ENCODE peak calls at places on chromosome 12, in six cellular contexts. One of them, this sample, is unnamed.

GRCh38 chr12:18382486-18382885 is 121.2 kb downstream of the PIK3C2G start:
- DNase-seq in A549: no peak
- DNase-seq in left ventricle myocardium inferior: no peak
- DNase-seq in endodermal cell: no peak
- DNase-seq in fibroblast of lung: peak; percentile 30
- DNase-seq in heart left ventricle: no peak
- DNase-seq in this sample: no peak

GRCh38 chr12:104219908-104220404 is 4.4 kb downstream of the TXNRD1 start:
- DNase-seq in fibroblast of lung: peak; percentile 81
- DNase-seq in A549: peak; percentile 99
- DNase-seq in endodermal cell: no peak
- DNase-seq in left ventricle myocardium inferior: no peak
- DNase-seq in heart left ventricle: no peak
- DNase-seq in this sample: no peak

GRCh38 chr12:120457133-120457532 is 10.9 kb downstream of the GATC start:
- DNase-seq in left ventricle myocardium inferior: no peak
- DNase-seq in heart left ventricle: no peak
- DNase-seq in fibroblast of lung: no peak
- DNase-seq in A549: peak; percentile 45
- DNase-seq in endodermal cell: peak; percentile 87
- DNase-seq in this sample: no peak

GRCh38 chr12:26642361-26642760 is 190.6 kb downstream of the ITPR2 start:
- DNase-seq in left ventricle myocardium inferior: no peak
- DNase-seq in fibroblast of lung: peak; percentile 54
- DNase-seq in endodermal cell: no peak
- DNase-seq in A549: peak; percentile 42
- DNase-seq in heart left ventricle: no peak
- DNase-seq in this sample: no peak

GRCh38 chr12:62581288-62582064 is 114.8 kb downstream of the MON2 start:
- DNase-seq in left ventricle myocardium inferior: peak; percentile 26
- DNase-seq in endodermal cell: peak; percentile 58
- DNase-seq in fibroblast of lung: peak; percentile 79
- DNase-seq in A549: peak; percentile 74
- DNase-seq in heart left ventricle: peak; percentile 10
- DNase-seq in this sample: no peak

GRCh38 chr12:82529096-82529495 is 157.6 kb upstream of the TMTC2 start:
- DNase-seq in left ventricle myocardium inferior: no peak
- DNase-seq in fibroblast of lung: peak; percentile 16
- DNase-seq in heart left ventricle: no peak
- DNase-seq in endodermal cell: no peak
- DNase-seq in A549: no peak
- DNase-seq in this sample: no peak

GRCh38 chr12:69639400-69640016 is 28.8 kb upstream of the LRRC10 start:
- DNase-seq in left ventricle myocardium inferior: peak; percentile 48
- DNase-seq in A549: peak; percentile 79
- DNase-seq in fibroblast of lung: peak; percentile 71
- DNase-seq in endodermal cell: peak; percentile 94
- DNase-seq in heart left ventricle: peak; percentile 43
- DNase-seq in this sample: no peak

GRCh38 chr12:48980389-48980952 is 2.3 kb downstream of the WNT1 start:
- DNase-seq in heart left ventricle: no peak
- DNase-seq in A549: peak; percentile 51
- DNase-seq in endodermal cell: peak; percentile 94
- DNase-seq in fibroblast of lung: no peak
- DNase-seq in left ventricle myocardium inferior: no peak
- DNase-seq in this sample: no peak

GRCh38 chr12:79591988-79592387 is 98.8 kb downstream of the PAWR start:
- DNase-seq in fibroblast of lung: no peak
- DNase-seq in left ventricle myocardium inferior: no peak
- DNase-seq in heart left ventricle: no peak
- DNase-seq in A549: no peak
- DNase-seq in endodermal cell: no peak
- DNase-seq in this sample: no peak

GRCh38 chr12:47813491-47814196 is 6.1 kb downstream of the HDAC7 start:
- DNase-seq in A549: no peak
- DNase-seq in heart left ventricle: peak; percentile 65
- DNase-seq in left ventricle myocardium inferior: no peak
- DNase-seq in endodermal cell: no peak
- DNase-seq in fibroblast of lung: no peak
- DNase-seq in this sample: no peak

GRCh38 chr12:111193511-111193910 is 175.4 kb downstream of the PHETA1 start:
- DNase-seq in heart left ventricle: no peak
- DNase-seq in A549: no peak
- DNase-seq in fibroblast of lung: no peak
- DNase-seq in endodermal cell: no peak
- DNase-seq in left ventricle myocardium inferior: no peak
- DNase-seq in this sample: no peak

GRCh38 chr12:111194703-111195051 is 174.2 kb downstream of the PHETA1 start:
- DNase-seq in A549: no peak
- DNase-seq in endodermal cell: no peak
- DNase-seq in heart left ventricle: no peak
- DNase-seq in left ventricle myocardium inferior: no peak
- DNase-seq in fibroblast of lung: no peak
- DNase-seq in this sample: no peak

GRCh38 chr12:111193977-111194702 is 174.8 kb downstream of the PHETA1 start:
- DNase-seq in fibroblast of lung: no peak
- DNase-seq in left ventricle myocardium inferior: no peak
- DNase-seq in A549: no peak
- DNase-seq in heart left ventricle: no peak
- DNase-seq in endodermal cell: no peak
- DNase-seq in this sample: no peak

GRCh38 chr12:111196532-111196931 is 172.4 kb downstream of the PHETA1 start:
- DNase-seq in left ventricle myocardium inferior: no peak
- DNase-seq in fibroblast of lung: no peak
- DNase-seq in A549: no peak
- DNase-seq in heart left ventricle: no peak
- DNase-seq in endodermal cell: no peak
- DNase-seq in this sample: no peak

GRCh38 chr12:111195316-111195715 is 173.6 kb downstream of the PHETA1 start:
- DNase-seq in heart left ventricle: no peak
- DNase-seq in endodermal cell: no peak
- DNase-seq in A549: no peak
- DNase-seq in left ventricle myocardium inferior: no peak
- DNase-seq in fibroblast of lung: no peak
- DNase-seq in this sample: no peak
- H3K4me3 ChIP-seq in heart left ventricle: no peak overlapping the region
- H3K4me3 ChIP-seq in endodermal cell: no peak overlapping the region
- H3K4me3 ChIP-seq in A549: no peak overlapping the region
- H3K4me3 ChIP-seq in left ventricle myocardium inferior: no peak overlapping the region
- H3K4me3 ChIP-seq in fibroblast of lung: no peak overlapping the region
- H3K4me3 ChIP-seq in this sample: no peak overlapping the region

DNA sequence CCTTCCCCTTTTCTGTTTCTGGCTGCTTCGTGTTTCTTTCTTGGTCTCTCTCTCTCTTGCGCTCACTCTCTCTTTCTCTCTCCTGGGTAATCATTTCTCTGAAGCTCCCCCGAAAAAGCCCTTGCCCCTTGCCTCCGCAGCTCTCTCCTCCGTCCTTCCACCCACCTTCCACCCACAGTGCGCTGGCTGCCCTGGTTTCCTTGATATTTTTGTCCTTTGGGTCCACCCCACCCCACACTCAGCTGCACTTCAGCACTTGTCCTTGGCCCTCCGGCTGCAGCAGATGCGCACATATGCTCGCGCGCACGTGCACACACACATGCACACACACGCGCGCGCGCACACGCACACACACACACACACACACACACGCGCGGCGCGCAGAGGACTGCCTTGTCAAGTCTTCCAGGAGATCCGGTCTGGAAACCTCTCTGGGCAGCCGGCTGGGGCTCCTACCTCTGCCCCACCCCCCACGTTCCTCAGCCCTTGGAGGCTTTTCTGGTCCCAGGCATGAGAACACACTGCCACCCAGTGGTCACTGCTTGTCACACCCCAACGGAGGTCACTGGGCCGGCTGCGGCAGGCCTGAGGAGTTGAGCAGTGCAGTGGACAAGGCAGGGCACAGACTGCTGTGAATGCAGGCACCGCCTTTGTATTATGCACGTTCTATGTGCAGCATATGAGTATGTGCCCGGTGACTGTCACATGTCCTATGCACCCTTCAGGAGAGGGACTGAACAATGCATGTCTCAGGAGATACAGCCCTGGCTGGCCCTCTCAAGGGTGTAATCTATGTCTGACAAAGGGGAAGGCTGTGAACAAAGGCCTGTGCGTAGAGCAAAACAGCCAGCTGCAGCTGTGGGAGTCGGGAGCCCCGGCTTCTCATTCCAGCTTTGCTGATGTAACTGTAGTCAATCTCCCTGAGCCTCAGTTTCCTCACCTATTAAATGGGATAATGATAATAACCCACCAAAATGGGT is 6.5 kb downstream of the LAG3 start:
- DNase-seq in fibroblast of lung: peak; percentile 94
- DNase-seq in heart left ventricle: peak; percentile 96
- DNase-seq in A549: peak; percentile 91
- DNase-seq in left ventricle myocardium inferior: peak; percentile 94
- DNase-seq in endodermal cell: peak; percentile 100
- DNase-seq in this sample: peak; percentile 96
- H3K27ac ChIP-seq in fibroblast of lung: no peak overlapping the region
- H3K27ac ChIP-seq in heart left ventricle: peak overlapping the region; percentile 56
- H3K27ac ChIP-seq in A549: peak overlapping the region; percentile 34
- H3K27ac ChIP-seq in left ventricle myocardium inferior: peak overlapping the region; percentile 83
- H3K27ac ChIP-seq in endodermal cell: peak overlapping the region; percentile 95
- H3K27ac ChIP-seq in this sample: peak overlapping the region; percentile 61

GRCh38 chr12:98863167-98863566 is 218.1 kb downstream of the APAF1 start:
- DNase-seq in endodermal cell: peak; percentile 94
- DNase-seq in fibroblast of lung: no peak
- DNase-seq in heart left ventricle: no peak
- DNase-seq in left ventricle myocardium inferior: no peak
- DNase-seq in A549: no peak
- DNase-seq in this sample: no peak
- H3K4me3 ChIP-seq in endodermal cell: peak overlapping the region; percentile 39
- H3K4me3 ChIP-seq in fibroblast of lung: no peak overlapping the region
- H3K4me3 ChIP-seq in heart left ventricle: no peak overlapping the region
- H3K4me3 ChIP-seq in left ventricle myocardium inferior: no peak overlapping the region
- H3K4me3 ChIP-seq in A549: no peak overlapping the region
- H3K4me3 ChIP-seq in this sample: no peak overlapping the region

GRCh38 chr12:54286042-54286931 is 5.8 kb downstream of the HNRNPA1 start:
- DNase-seq in heart left ventricle: no peak
- DNase-seq in A549: no peak
- DNase-seq in fibroblast of lung: no peak
- DNase-seq in left ventricle myocardium inferior: no peak
- DNase-seq in endodermal cell: peak; percentile 75
- DNase-seq in this sample: no peak
- H3K27ac ChIP-seq in heart left ventricle: peak overlapping the region; percentile 44
- H3K27ac ChIP-seq in A549: no peak overlapping the region
- H3K27ac ChIP-seq in fibroblast of lung: no peak overlapping the region
- H3K27ac ChIP-seq in left ventricle myocardium inferior: peak overlapping the region; percentile 47
- H3K27ac ChIP-seq in endodermal cell: no peak overlapping the region
- H3K27ac ChIP-seq in this sample: no peak overlapping the region

GRCh38 chr12:6927999-6928702 is 392 bp downstream of the ATN1 start:
- DNase-seq in fibroblast of lung: no peak
- DNase-seq in left ventricle myocardium inferior: no peak
- DNase-seq in heart left ventricle: no peak
- DNase-seq in A549: no peak
- DNase-seq in endodermal cell: peak; percentile 71
- DNase-seq in this sample: peak; percentile 80

GRCh38 chr12:6923851-6924250 is 3.9 kb upstream of the ATN1 start:
- DNase-seq in left ventricle myocardium inferior: no peak
- DNase-seq in A549: no peak
- DNase-seq in endodermal cell: no peak
- DNase-seq in fibroblast of lung: no peak
- DNase-seq in heart left ventricle: no peak
- DNase-seq in this sample: no peak

GRCh38 chr12:6927379-6927991 is at the start of gene ATN1:
- DNase-seq in heart left ventricle: peak; percentile 91
- DNase-seq in A549: peak; percentile 56
- DNase-seq in left ventricle myocardium inferior: peak; percentile 86
- DNase-seq in fibroblast of lung: peak; percentile 87
- DNase-seq in endodermal cell: peak; percentile 95
- DNase-seq in this sample: peak; percentile 92

GRCh38 chr12:6925239-6925542 is 2.6 kb upstream of the ATN1 start:
- DNase-seq in endodermal cell: no peak
- DNase-seq in A549: no peak
- DNase-seq in fibroblast of lung: no peak
- DNase-seq in left ventricle myocardium inferior: no peak
- DNase-seq in heart left ventricle: no peak
- DNase-seq in this sample: no peak

DNA sequence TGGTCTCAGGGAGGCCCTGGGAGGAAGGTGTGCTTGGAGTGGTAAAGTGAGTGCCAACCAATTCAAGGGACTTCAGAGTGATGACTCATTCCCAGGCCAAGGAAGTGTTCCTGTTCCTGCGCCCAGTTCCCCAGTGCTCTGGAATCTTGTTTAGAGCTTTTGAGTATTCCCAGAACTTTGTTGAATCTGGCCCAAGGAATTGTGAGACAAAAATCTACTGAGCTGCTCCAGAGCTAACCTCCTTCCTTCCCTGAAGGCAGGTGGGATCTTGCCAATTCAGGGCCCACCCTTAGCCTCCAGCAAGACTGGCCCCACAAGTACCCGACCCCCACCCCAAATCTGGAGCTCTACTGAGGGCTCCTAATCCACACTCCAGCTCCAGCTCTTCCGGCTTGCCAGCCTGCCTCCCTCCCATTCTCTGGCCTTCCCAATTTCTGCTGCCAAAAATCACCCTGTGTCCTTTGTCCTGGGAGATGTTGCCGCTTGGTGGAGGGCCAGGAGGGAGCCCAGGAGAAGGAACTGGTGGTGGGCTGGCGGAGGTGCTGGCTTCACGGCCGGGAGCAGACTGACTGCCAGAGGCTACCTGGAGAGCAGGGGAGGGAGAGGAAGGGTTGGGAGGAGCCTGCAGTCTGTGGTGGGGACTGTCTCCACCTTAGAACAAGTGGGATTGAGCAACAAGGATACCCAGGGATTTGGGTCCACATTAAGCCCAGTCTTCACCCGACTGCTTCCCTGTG is 2.0 kb upstream of the ATN1 start:
- DNase-seq in left ventricle myocardium inferior: peak; percentile 73
- DNase-seq in A549: peak; percentile 91
- DNase-seq in fibroblast of lung: peak; percentile 92
- DNase-seq in heart left ventricle: peak; percentile 78
- DNase-seq in endodermal cell: peak; percentile 96
- DNase-seq in this sample: peak; percentile 89
- H3K4me3 ChIP-seq in left ventricle myocardium inferior: peak overlapping the region; percentile 92
- H3K4me3 ChIP-seq in A549: peak overlapping the region; percentile 31
- H3K4me3 ChIP-seq in fibroblast of lung: peak overlapping the region; percentile 74
- H3K4me3 ChIP-seq in heart left ventricle: peak overlapping the region; percentile 78
- H3K4me3 ChIP-seq in endodermal cell: peak overlapping the region; percentile 84
- H3K4me3 ChIP-seq in this sample: peak overlapping the region; percentile 96

DNA sequence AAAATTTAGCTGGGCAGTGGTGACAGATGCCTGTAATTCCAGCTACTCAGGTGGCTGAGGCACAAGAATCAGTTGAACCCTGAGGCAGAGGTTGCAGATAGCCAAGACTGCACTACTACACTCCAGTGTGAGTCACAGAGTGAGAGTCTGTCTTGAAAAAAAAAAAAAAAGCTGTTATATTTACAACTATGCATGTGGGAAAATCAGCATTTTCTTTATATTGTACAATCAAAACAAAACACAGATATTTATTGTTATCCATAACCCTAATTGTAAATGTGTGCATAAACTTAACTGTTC is 12.5 kb downstream of the C1R start:
- DNase-seq in heart left ventricle: no peak
- DNase-seq in fibroblast of lung: peak; percentile 67
- DNase-seq in left ventricle myocardium inferior: no peak
- DNase-seq in endodermal cell: no peak
- DNase-seq in A549: peak; percentile 52
- DNase-seq in this sample: no peak
- H3K27ac ChIP-seq in heart left ventricle: peak overlapping the region; percentile 56
- H3K27ac ChIP-seq in fibroblast of lung: peak overlapping the region; percentile 82
- H3K27ac ChIP-seq in left ventricle myocardium inferior: peak overlapping the region; percentile 71
- H3K27ac ChIP-seq in endodermal cell: no peak overlapping the region
- H3K27ac ChIP-seq in A549: peak overlapping the region; percentile 91
- H3K27ac ChIP-seq in this sample: peak overlapping the region; percentile 11

This sample was measured in coronary artery.